ENCODE peak calls at places on chromosome 6, in four cellular contexts. L is transverse colon; F is immature natural killer cell; V is activated CD8-positive, alpha-beta memory T cell treated with anti-CD3 and anti-CD28 coated beads for 48 hours. P is an unnamed sample.

GRCh38 chr6:169344651-169345050 is 91.0 kb upstream of the THBS2 start:
- DNase-seq in F (no peak), L (no peak), V (no peak), P (no peak)

GRCh38 chr6:106448000-106448426 is 87.5 kb downstream of the CRYBG1 start:
- DNase-seq in F (peak), V (no peak), L (peak), P (no peak)

GRCh38 chr6:168884646-168885086 is 369.0 kb downstream of the THBS2 start:
- DNase-seq in L (peak), V (peak), F (no peak), P (peak)

GRCh38 chr6:105179244-105180065 is at the start of gene POPDC3:
- DNase-seq in V (no peak), F (no peak), L (peak), P (no peak)

GRCh38 chr6:139133733-139134360 is 1.0 kb upstream of the HECA start:
- DNase-seq in L (no peak), V (no peak), F (no peak), P (no peak)

GRCh38 chr6:148629197-148629909 is 117.5 kb upstream of the UST start:
- DNase-seq in L (no peak), V (no peak), F (no peak), P (no peak)

GRCh38 chr6:148441454-148441911 is 98.8 kb downstream of the SASH1 start:
- DNase-seq in F (no peak), V (no peak), L (no peak), P (no peak)

GRCh38 chr6:140494321-140495085 is 1120.1 kb upstream of the CITED2 start:
- DNase-seq in F (no peak), L (no peak), V (no peak), P (no peak)

GRCh38 chr6:156840136-156840535 is 63.0 kb downstream of the ARID1B start:
- DNase-seq in V (no peak), F (no peak), L (no peak), P (no peak)

GRCh38 chr6:38522322-38522721 is 117.4 kb downstream of the BTBD9 start:
- DNase-seq in F (no peak), L (no peak), V (no peak), P (no peak)

GRCh38 chr6:39338406-39338805 is 15.9 kb upstream of the KCNK16 start:
- DNase-seq in V (no peak), F (no peak), L (no peak), P (no peak)

GRCh38 chr6:168293641-168294530 is 25.7 kb downstream of the DACT2 start:
- DNase-seq in L (no peak), F (no peak), V (no peak), P (no peak)